ENCODE peak calls at places on chromosome 1, in ten cellular contexts. C is NCI-H510A; E is stimulated activated CD4-positive, alpha-beta T cell treated with anti-CD3 and anti-CD28 coated beads, TNF-alpha, amount 100 ng/mL, for 24 hours; K is effector memory CD8-positive, alpha-beta T cell; Z is DMS79 treated with DMSO at 0.1 percent for 48 hours; P is GM12878; D is tibial nerve; B is effector memory CD4-positive, alpha-beta T cell; J is NB4; O is MV-4-11. I is an unnamed sample.

GRCh38 chr1:20153000-20153418 is 13.9 kb downstream of the PLA2G2F start:
- DNase-seq in C (no peak), E (no peak), K (no peak), Z (no peak), P (no peak), D (no peak), B (no peak), J (peak; percentile 45), O (peak; percentile 74), I (no peak)

GRCh38 chr1:22031214-22031962 is 21.1 kb upstream of the CDC42 start:
- DNase-seq in C (no peak), E (no peak), K (no peak), Z (no peak), P (no peak), D (no peak), B (no peak), J (no peak), O (peak; percentile 86), I (no peak)

GRCh38 chr1:205518616-205519540 is 14.4 kb downstream of the CDK18 start:
- DNase-seq in C (no peak), E (no peak), K (no peak), Z (peak; percentile 13), P (no peak), D (no peak), B (no peak), J (no peak), O (no peak), I (no peak)

GRCh38 chr1:89953072-89953626 is 41.8 kb upstream of the ZNF326 start:
- DNase-seq in C (no peak), E (no peak), K (peak; percentile 5), Z (peak; percentile 13), P (peak; percentile 33), D (no peak), B (peak; percentile 10), J (peak; percentile 59), O (peak; percentile 53), I (no peak)

GRCh38 chr1:201895913-201896807 is 7.5 kb downstream of the SHISA4 start:
- DNase-seq in C (peak; percentile 63), E (peak; percentile 72), K (peak; percentile 76), Z (peak; percentile 81), P (peak; percentile 40), D (peak; percentile 83), B (peak; percentile 69), J (peak; percentile 89), O (peak; percentile 82), I (peak; percentile 69)

GRCh38 chr1:174800221-174800791 is 199.4 kb upstream of the CACYBP start:
- DNase-seq in C (no peak), E (no peak), K (no peak), Z (no peak), P (no peak), D (no peak), B (no peak), J (no peak), O (no peak), I (no peak)

GRCh38 chr1:168767885-168768584 is 39.0 kb upstream of the DPT start:
- DNase-seq in C (no peak), E (no peak), K (no peak), Z (peak; percentile 52), P (no peak), D (no peak), B (no peak), J (no peak), O (no peak), I (no peak)

GRCh38 chr1:93629101-93630059 is 52.3 kb downstream of the BCAR3 start:
- DNase-seq in C (peak; percentile 67), E (no peak), K (peak; percentile 51), Z (peak; percentile 78), P (peak; percentile 28), D (no peak), B (peak; percentile 13), J (peak; percentile 70), O (peak; percentile 65), I (no peak)

GRCh38 chr1:22745675-22746585 is 35.3 kb downstream of the EPHB2 start:
- DNase-seq in C (no peak), E (no peak), K (no peak), Z (no peak), P (no peak), D (no peak), B (no peak), J (peak; percentile 54), O (peak; percentile 79), I (no peak)

I was measured in stimulated activated naive B cell treated with anti-CD40 and anti-IgM and Interleukin-4, amounts not matched to agents 10 μg/mL and 1 μg/mL and 100 μg/mL, for 72 hours.